ENCODE peak calls at places on chromosomes 6 and 20, in ten cellular contexts. E is prostate gland, A is GM23338, R is stomach, Z is suprapubic skin, M is spleen, Q is GM12878, T is H1, L is transverse colon, D is sigmoid colon. S is an unnamed sample.

GRCh38 chr20:11581271-11581670 is 336.4 kb upstream of the BTBD3 start:
- DNase-seq in L (no peak), Q (no peak), T (no peak), D (no peak), Z (no peak), M (no peak), A (peak; percentile 74), E (no peak), R (no peak), S (no peak)

GRCh38 chr6:79421707-79422484 is 115.3 kb downstream of the LCA5 start:
- DNase-seq in Q (peak; percentile 12), T (no peak), Z (no peak), L (no peak), M (no peak), R (no peak), A (no peak), E (no peak), D (no peak), S (no peak)

GRCh38 chr20:9363673-9364072 is 150.7 kb upstream of the LAMP5 start:
- DNase-seq in R (no peak), Q (no peak), L (no peak), E (no peak), Z (no peak), A (no peak), T (no peak), M (no peak), D (no peak), S (no peak)

GRCh38 chr20:33233129-33233774 is 2.5 kb upstream of the BPIFA1 start:
- DNase-seq in E (no peak), Q (no peak), T (peak; percentile 21), R (no peak), L (no peak), M (no peak), D (no peak), A (peak; percentile 74), Z (no peak), S (no peak)

GRCh38 chr20:59135093-59135492 is 28.5 kb upstream of the ZNF831 start:
- DNase-seq in Q (no peak), T (no peak), D (no peak), L (no peak), R (no peak), Z (no peak), A (no peak), M (no peak), E (peak; percentile 73), S (no peak)

GRCh38 chr6:32087574-32088486 is 21.3 kb downstream of the TNXB start:
- DNase-seq in R (peak; percentile 93), L (peak; percentile 89), E (peak; percentile 73), T (peak; percentile 73), Q (no peak), M (peak; percentile 94), Z (peak; percentile 87), D (peak; percentile 94), A (peak; percentile 97), S (peak; percentile 56)

GRCh38 chr20:20505554-20505953 is 137.7 kb downstream of the INSM1 start:
- DNase-seq in Q (no peak), R (no peak), E (no peak), L (no peak), M (no peak), Z (no peak), D (no peak), T (no peak), A (no peak), S (no peak)

GRCh38 chr6:3176562-3177355 is 19.4 kb upstream of the TUBB2A start:
- DNase-seq in L (no peak), Q (no peak), D (no peak), E (no peak), T (no peak), Z (peak; percentile 65), A (no peak), R (no peak), M (no peak), S (no peak)

GRCh38 chr6:29005183-29005885 is at the start of gene ZNF311:
- DNase-seq in A (peak; percentile 86), M (no peak), L (peak; percentile 60), Z (peak; percentile 71), D (peak; percentile 77), T (no peak), E (peak; percentile 46), Q (no peak), R (peak; percentile 47), S (no peak)

GRCh38 chr20:63568170-63568981 is 5.7 kb downstream of the HELZ2 start:
- DNase-seq in T (no peak), E (no peak), Q (no peak), Z (no peak), A (no peak), D (no peak), R (no peak), L (no peak), M (peak; percentile 87), S (no peak)
- TF ChIP-seq POLR2AphosphoS5 in T (no peak), E (no peak), Q (no peak), Z (no peak), A (no peak), D (no peak), R (no peak), L (no peak), M (peak; percentile 59), S (no peak)

GRCh38 chr20:49909499-49910339 is 5.6 kb downstream of the SPATA2 start:
- DNase-seq in L (peak; percentile 84), E (peak; percentile 55), D (no peak), T (no peak), Q (no peak), Z (no peak), A (peak; percentile 59), M (no peak), R (no peak), S (no peak)
- TF ChIP-seq CTCF in L (no peak), E (peak; percentile 24), D (no peak), T (peak; percentile 47), Q (peak; percentile 20), Z (no peak), A (peak; percentile 39), M (no peak), R (no peak), S (no peak)

GRCh38 chr20:24465730-24466129 is 3.7 kb upstream of the SYNDIG1 start:
- DNase-seq in D (peak; percentile 70), M (no peak), Q (no peak), A (no peak), L (no peak), T (no peak), Z (no peak), E (no peak), R (no peak), S (no peak)

GRCh38 chr20:24470782-24471582 is 1.6 kb downstream of the SYNDIG1 start:
- DNase-seq in M (no peak), R (no peak), Q (no peak), L (no peak), T (no peak), Z (no peak), E (no peak), D (peak; percentile 51), A (peak; percentile 68), S (no peak)

GRCh38 chr20:24469116-24470030 is at the start of gene SYNDIG1:
- DNase-seq in Z (no peak), L (no peak), M (no peak), Q (no peak), A (peak; percentile 84), R (no peak), D (peak; percentile 48), E (no peak), T (no peak), S (no peak)

GRCh38 chr20:24470031-24470781 is 777 bp downstream of the SYNDIG1 start:
- DNase-seq in E (no peak), L (no peak), R (no peak), D (peak; percentile 55), M (no peak), Q (no peak), A (peak; percentile 50), T (no peak), Z (no peak), S (peak; percentile 56)

GRCh38 chr20:24468401-24469115 is 871 bp upstream of the SYNDIG1 start:
- DNase-seq in T (no peak), R (no peak), L (no peak), E (no peak), A (no peak), D (no peak), Z (no peak), M (no peak), Q (no peak), S (no peak)
- H3K27me3 ChIP-seq in T (peaks cover 22% of the 10 kb centered on the region), R (peaks cover 67% of the 10 kb centered on the region), L (peaks cover 63% of the 10 kb centered on the region), E (peaks cover 14% of the 10 kb centered on the region), A (peaks cover 80% of the 10 kb centered on the region), D (peaks cover 55% of the 10 kb centered on the region), Z (peaks cover 62% of the 10 kb centered on the region), M (peaks cover 22% of the 10 kb centered on the region), Q (peaks cover 7% of the 10 kb centered on the region), S (peaks cover 56% of the 10 kb centered on the region)

GRCh38 chr6:169723200-169723909 is 945 bp downstream of the PHF10 start:
- DNase-seq in E (peak; percentile 73), R (peak; percentile 80), A (peak; percentile 77), M (peak; percentile 94), Z (peak; percentile 91), L (peak; percentile 81), T (no peak), D (peak; percentile 91), Q (no peak), S (peak; percentile 80)
- TF ChIP-seq POLR2AphosphoS5 in E (peak; percentile 24), R (peak; percentile 57), A (no peak), M (peak; percentile 87), Z (peak; percentile 26), L (peak; percentile 15), T (no peak), D (peak; percentile 51), Q (no peak), S (no peak)

GRCh38 chr20:40251284-40251932 is 437.6 kb downstream of the MAFB start:
- DNase-seq in E (no peak), M (no peak), R (no peak), Q (no peak), Z (no peak), D (no peak), T (no peak), A (peak; percentile 90), L (peak; percentile 18), S (no peak)
- TF ChIP-seq CTCF in E (no peak), M (no peak), R (no peak), Q (peak; percentile 57), Z (no peak), D (no peak), T (peak; percentile 85), A (peak; percentile 93), L (peak; percentile 32), S (peak; percentile 23)

DNA sequence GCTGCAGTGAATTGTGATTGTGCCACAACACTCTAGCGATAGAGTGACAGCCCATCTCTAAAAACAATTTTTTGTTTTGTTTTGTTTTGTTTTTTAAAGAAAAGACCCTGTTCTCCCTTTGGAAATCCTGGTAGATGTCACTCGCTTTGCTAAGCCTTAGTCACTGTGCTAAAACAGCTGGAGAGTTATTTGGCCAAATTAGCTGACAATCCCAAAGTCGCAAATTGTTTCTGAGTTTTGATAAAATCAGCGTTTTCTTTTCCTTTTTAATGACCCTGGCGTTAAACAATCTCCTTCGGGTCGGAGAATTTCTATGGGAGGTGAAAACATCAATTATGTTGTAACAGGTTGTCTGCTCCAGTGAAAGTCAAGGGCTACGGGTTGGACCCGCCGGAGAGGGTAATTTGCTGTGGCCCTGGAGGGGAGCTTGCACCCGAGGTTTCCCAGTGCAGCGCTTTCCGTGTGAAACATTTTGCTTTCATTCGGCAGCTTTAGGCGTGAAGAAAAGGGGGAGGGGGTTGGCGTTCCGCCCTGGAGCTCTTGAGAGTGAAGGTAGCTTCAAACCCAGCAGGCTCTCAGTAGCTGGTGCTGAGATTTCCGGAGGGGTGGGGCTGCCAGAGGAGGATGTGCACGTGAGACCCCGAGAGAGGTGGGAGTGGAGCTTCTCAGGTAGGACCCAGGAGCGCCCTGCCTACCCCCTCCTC is 296.6 kb downstream of the PHACTR1 start:
- DNase-seq in M (no peak), A (peak; percentile 90), Z (peak; percentile 63), Q (no peak), D (no peak), E (no peak), T (peak; percentile 58), R (peak; percentile 53), L (peak; percentile 9), S (no peak)
- H3K27me3 ChIP-seq in M (peaks cover 3% of the 10 kb centered on the region), A (peaks cover 57% of the 10 kb centered on the region), Z (peaks cover 4% of the 10 kb centered on the region), Q (peaks cover 5% of the 10 kb centered on the region), D (peaks cover 62% of the 10 kb centered on the region), E (peaks cover 3% of the 10 kb centered on the region), T (peaks cover 31% of the 10 kb centered on the region), R (peaks cover 33% of the 10 kb centered on the region), L (peaks cover 61% of the 10 kb centered on the region), S (no peaks in the 10 kb centered on the region)